ENCODE peak calls at places on chromosomes 11 and 22, in six cellular contexts. J is kidney; R is neuronal stem cell; P is left lung; E is iPS DF 6.9; B is CD4-positive, CD25-positive, alpha-beta regulatory T cell. D is an unnamed sample. For H3K4me1, the result is how much of the 10 kb centered on the place peaks cover.

GRCh38 chr22:27348634-27349033 is 452.9 kb downstream of the MN1 start:
- DNase-seq in J (no peak), R (no peak), P (no peak), E (no peak), B (no peak), D (no peak)

GRCh38 chr11:112281776-112282175 is 21.1 kb upstream of the PLET1 start:
- DNase-seq in J (no peak), R (no peak), P (no peak), E (no peak), B (peak), D (no peak)

GRCh38 chr11:8786933-8787332 is 104.3 kb downstream of the RPL27A start:
- DNase-seq in J (no peak), R (no peak), P (no peak), E (no peak), B (no peak), D (no peak)

GRCh38 chr11:47109051-47109791 is 67.5 kb downstream of the ARFGAP2 start:
- DNase-seq in J (no peak), R (no peak), P (no peak), E (no peak), B (no peak), D (no peak)

GRCh38 chr11:112219476-112220232 is 6.6 kb upstream of the PTS start:
- DNase-seq in J (no peak), R (peak), P (no peak), E (peak), B (peak), D (no peak)

GRCh38 chr11:102497061-102497460 is 33.5 kb downstream of the MMP7 start:
- DNase-seq in J (no peak), R (no peak), P (no peak), E (no peak), B (no peak), D (no peak)

GRCh38 chr11:78202733-78203167 is 14.0 kb downstream of the USP35 start:
- DNase-seq in J (no peak), R (no peak), P (no peak), E (no peak), B (peak), D (peak)

GRCh38 chr11:3042496-3043314 is 14.5 kb downstream of the CARS1 start:
- DNase-seq in J (peak), R (no peak), P (no peak), E (no peak), B (no peak), D (no peak)

GRCh38 chr22:40002935-40003715 is 8.4 kb downstream of the FAM83F start:
- DNase-seq in J (peak), R (no peak), P (no peak), E (no peak), B (no peak), D (no peak)

GRCh38 chr11:67572747-67573419 is 10.7 kb upstream of the GSTP1 start:
- DNase-seq in J (no peak), R (no peak), P (no peak), E (peak), B (peak), D (peak)

GRCh38 chr11:39365809-39366436 is 2093.5 kb downstream of the LRRC4C start:
- DNase-seq in J (no peak), R (peak), P (no peak), E (no peak), B (no peak), D (no peak)

GRCh38 chr22:31451709-31452571 is 37.7 kb downstream of the EIF4ENIF1 start:
- DNase-seq in J (no peak), R (no peak), P (no peak), E (no peak), B (peak), D (no peak)

GRCh38 chr11:114167355-114168085 is 108.0 kb downstream of the ZBTB16 start:
- DNase-seq in J (no peak), R (no peak), P (no peak), E (no peak), B (no peak), D (no peak)

GRCh38 chr22:22062306-22062793 is 79.8 kb upstream of the TOP3B start:
- DNase-seq in J (no peak), R (no peak), P (no peak), E (no peak), B (no peak), D (no peak)

GRCh38 chr22:35318346-35319215 is 18.9 kb downstream of the TOM1 start:
- DNase-seq in J (no peak), R (no peak), P (no peak), E (no peak), B (no peak), D (no peak)

GRCh38 chr11:134126197-134126822 is 57.4 kb downstream of the JAM3 start:
- DNase-seq in J (no peak), R (no peak), P (no peak), E (no peak), B (no peak), D (no peak)

GRCh38 chr22:48473202-48473601 is 1354.5 kb downstream of the BRD1 start:
- DNase-seq in J (no peak), R (no peak), P (peak), E (no peak), B (no peak), D (no peak)

GRCh38 chr11:128093689-128094088 is 493.7 kb downstream of the ETS1 start:
- DNase-seq in J (no peak), R (no peak), P (no peak), E (no peak), B (no peak), D (no peak)

GRCh38 chr22:30204742-30205111 is 41.8 kb downstream of the LIF start:
- DNase-seq in J (peak), R (no peak), P (no peak), E (no peak), B (no peak), D (no peak)

GRCh38 chr11:113806403-113806802 is 26.8 kb downstream of the CLDN25 start:
- DNase-seq in J (no peak), R (peak), P (no peak), E (peak), B (peak), D (no peak)

DNA sequence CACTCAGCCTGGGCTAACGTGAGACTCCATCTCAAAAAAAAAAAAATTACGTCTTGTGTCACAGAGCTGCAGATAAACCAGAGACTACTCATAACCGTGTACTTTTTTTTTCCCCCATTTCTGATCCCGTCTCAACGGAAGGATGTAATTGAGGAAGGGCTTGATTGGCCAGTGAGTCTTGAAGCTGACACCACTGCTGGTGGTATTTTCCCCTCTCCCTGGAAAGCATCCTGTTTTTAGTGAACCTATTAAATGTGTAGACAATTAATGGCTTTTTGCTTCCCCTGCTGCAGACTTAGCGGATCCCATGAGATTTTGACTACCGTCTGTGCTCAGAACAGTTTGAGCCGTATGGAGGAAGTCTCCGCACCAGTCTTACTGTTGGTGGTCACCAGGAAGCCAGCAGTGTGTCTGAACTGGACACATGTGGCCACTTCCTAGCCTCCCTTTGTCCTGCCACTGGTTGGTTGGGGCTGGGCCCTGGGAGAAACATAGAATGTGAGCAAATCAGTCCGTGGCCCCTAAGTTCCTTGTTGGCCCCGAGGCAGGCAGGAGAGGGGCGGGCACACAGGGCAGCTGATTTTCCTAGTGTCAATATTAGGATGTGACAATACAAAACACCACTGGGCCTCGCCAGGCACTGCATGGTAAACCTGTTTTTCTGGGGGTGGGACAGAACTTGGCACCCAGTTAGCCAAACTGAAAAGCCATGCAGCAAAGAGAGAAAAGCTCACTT is 3.1 kb downstream of the BIK start:
- DNase-seq in J (no peak), R (no peak), P (no peak), E (no peak), B (no peak), D (no peak)
- H3K27ac ChIP-seq in J (no peak), R (no peak), P (no peak), E (no peak), B (no peak), D (no peak)

GRCh38 chr11:58504232-58504631 is 3.7 kb downstream of the OR5B21 start:
- DNase-seq in J (no peak), R (no peak), P (no peak), E (no peak), B (no peak), D (no peak)

GRCh38 chr11:58506935-58507334 is 970 bp downstream of the OR5B21 start:
- DNase-seq in J (no peak), R (no peak), P (no peak), E (no peak), B (no peak), D (no peak)

GRCh38 chr11:58502004-58502403 is 5.9 kb downstream of the OR5B21 start:
- DNase-seq in J (no peak), R (no peak), P (no peak), E (no peak), B (no peak), D (no peak)

GRCh38 chr11:58505849-58506248 is 2.1 kb downstream of the OR5B21 start:
- DNase-seq in J (no peak), R (no peak), P (no peak), E (no peak), B (no peak), D (no peak)

GRCh38 chr11:58503361-58503856 is 4.5 kb downstream of the OR5B21 start:
- DNase-seq in J (no peak), R (no peak), P (no peak), E (no peak), B (no peak), D (no peak)
- H3K4me1 ChIP-seq in J (under half), R (under half), P (under half), E (under half), B (under half), D (under half)

GRCh38 chr22:20587206-20587958 is 80.0 kb downstream of the MED15 start:
- DNase-seq in J (peak), R (no peak), P (peak), E (no peak), B (no peak), D (no peak)

GRCh38 chr22:20584872-20585639 is 77.6 kb downstream of the MED15 start:
- DNase-seq in J (peak), R (no peak), P (peak), E (no peak), B (no peak), D (no peak)

GRCh38 chr22:20584029-20584871 is 76.8 kb downstream of the MED15 start:
- DNase-seq in J (peak), R (no peak), P (no peak), E (no peak), B (no peak), D (no peak)

GRCh38 chr22:20586403-20586745 is 79.0 kb downstream of the MED15 start:
- DNase-seq in J (peak), R (no peak), P (peak), E (no peak), B (no peak), D (no peak)

DNA sequence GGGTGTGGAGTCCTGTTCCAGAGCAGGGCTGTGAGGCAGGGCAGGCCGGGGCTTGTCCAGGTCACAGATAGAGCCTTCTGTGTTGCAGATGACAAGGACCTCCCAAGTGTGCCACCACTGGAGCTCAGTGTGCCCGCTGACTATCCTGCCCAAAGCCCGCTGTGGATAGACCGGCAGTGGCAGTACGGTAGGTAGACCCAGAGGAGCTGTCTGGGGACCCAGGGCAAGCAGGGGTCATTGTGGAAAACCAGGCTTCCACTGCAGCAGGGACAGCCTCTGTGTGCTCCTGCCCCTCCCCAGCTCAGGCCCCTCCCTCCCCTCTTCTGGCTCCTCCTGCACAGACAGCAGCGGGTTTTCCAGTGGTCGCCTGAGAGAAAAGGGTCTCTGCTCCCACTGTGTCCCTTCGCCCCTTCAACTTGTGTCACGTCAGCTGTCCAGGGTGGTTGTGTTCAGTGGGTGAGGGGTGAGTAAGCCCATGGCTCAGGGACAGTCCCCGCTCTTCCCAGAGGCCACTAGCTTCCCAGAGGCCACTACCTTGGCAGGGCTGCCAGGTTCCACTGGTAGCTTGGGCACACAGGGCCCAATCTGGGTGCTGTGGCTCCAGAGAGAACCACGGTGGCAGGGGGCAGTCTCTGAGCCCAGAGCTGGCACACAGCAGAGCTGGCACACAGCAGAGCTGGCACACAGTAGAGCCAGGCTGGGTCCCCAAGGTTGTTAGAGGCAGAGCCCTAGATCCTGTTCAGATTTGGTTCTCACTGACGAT is 78.4 kb downstream of the MED15 start:
- DNase-seq in J (peak), R (no peak), P (no peak), E (no peak), B (no peak), D (no peak)
- H3K4me3 ChIP-seq in J (no peak), R (no peak), P (no peak), E (no peak), B (no peak), D (no peak)

GRCh38 chr11:86153439-86153838 is 84.6 kb upstream of the PICALM start:
- DNase-seq in J (no peak), R (no peak), P (no peak), E (no peak), B (peak), D (no peak)
- H3K27ac ChIP-seq in J (peak), R (no peak), P (no peak), E (no peak), B (no peak), D (no peak)

GRCh38 chr11:115871161-115871750 is 367.0 kb upstream of the CADM1 start:
- DNase-seq in J (no peak), R (no peak), P (no peak), E (no peak), B (no peak), D (no peak)
- H3K4me1 ChIP-seq in J (under half), R (under half), P (under half), E (under half), B (under half), D (under half)

DNA sequence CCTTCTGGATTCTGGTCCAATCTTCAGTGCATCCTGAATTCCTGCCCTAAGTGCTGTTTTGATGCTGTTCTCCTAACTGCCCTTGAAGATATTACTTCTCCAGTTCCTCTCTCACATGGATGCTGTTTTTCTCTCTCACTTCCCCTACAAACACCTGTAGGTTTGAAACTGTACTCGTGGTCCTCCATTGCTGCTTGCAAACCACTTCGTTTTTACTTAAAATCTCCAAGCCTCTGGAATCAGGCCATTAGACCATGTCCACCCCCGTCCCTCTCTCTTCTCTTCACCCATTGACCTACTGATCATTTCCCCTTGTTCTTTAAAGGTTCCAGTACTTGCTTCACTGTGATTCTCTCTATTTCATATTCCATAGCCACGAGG is 988.1 kb downstream of the NTM start:
- DNase-seq in J (no peak), R (no peak), P (no peak), E (no peak), B (no peak), D (no peak)
- H3K4me3 ChIP-seq in J (no peak), R (no peak), P (no peak), E (no peak), B (peak), D (no peak)

GRCh38 chr11:108959124-108959761 is 294.4 kb downstream of the DDX10 start:
- DNase-seq in J (no peak), R (no peak), P (no peak), E (no peak), B (no peak), D (no peak)
- H3K27ac ChIP-seq in J (no peak), R (no peak), P (no peak), E (no peak), B (no peak), D (no peak)

DNA sequence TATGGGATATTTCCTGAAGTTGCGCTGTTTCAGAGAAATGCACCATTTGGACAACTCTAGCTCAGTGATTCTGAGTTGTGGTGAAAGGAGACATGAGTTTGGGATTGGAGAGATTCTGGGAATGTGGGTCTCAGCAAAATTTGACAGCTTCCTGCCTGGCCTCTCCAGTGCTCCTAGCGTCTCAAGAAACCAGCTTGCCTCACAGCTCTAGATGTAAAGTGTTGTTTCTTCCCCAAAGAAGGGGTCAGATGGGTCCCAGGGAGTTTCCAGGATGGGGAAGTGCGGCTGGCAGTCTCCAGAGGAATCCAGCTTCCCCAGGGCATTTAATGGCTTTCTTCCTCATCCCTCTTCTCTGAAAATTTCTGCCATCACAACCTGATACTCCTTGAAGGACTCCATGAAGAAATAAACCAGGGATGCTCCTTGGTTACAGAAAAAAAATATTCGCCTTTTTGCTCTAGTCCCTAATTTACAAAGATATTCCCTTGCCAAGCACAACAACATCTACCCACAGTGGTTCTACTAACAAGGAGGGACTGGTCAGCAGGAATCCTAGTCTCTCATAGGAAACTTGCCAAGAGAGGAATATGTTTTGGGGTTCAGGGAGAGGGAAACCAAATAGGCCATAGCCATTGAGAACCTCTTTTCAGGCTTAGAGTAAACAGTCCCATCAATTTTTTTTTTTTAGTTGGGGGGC is 185.4 kb upstream of the E2F8 start:
- DNase-seq in J (no peak), R (no peak), P (no peak), E (no peak), B (no peak), D (no peak)
- H3K4me1 ChIP-seq in J (under half), R (under half), P (under half), E (under half), B (under half), D (under half)

GRCh38 chr11:65792456-65792855 is 5.6 kb downstream of the OVOL1 start:
- DNase-seq in J (peak), R (no peak), P (peak), E (no peak), B (no peak), D (no peak)
- H3K4me3 ChIP-seq in J (peak), R (no peak), P (no peak), E (no peak), B (no peak), D (no peak)

GRCh38 chr22:50403701-50404101 is 60.6 kb downstream of the PPP6R2 start:
- DNase-seq in J (peak), R (no peak), P (peak), E (no peak), B (no peak), D (no peak)
- H3K27ac ChIP-seq in J (peak), R (no peak), P (no peak), E (no peak), B (no peak), D (no peak)

D was measured in naive thymus-derived CD4-positive, alpha-beta T cell.